ENCODE peak calls at places on chromosomes 6 and 20, in six cellular contexts. V is left cardiac atrium, B is pancreas, G is Daoy, E is pulmonary artery endothelial cell, F is midbrain. Y is an unnamed sample.

GRCh38 chr20:38032585-38033329 is 499 bp downstream of the TTI1 start:
- DNase-seq in V (no peak), B (no peak), G (no peak), E (no peak), F (no peak), Y (no peak)

GRCh38 chr20:595330-596308 is 14.5 kb downstream of the TCF15 start:
- DNase-seq in V (peak), B (no peak), G (no peak), E (no peak), F (no peak), Y (peak)

GRCh38 chr6:1153696-1154245 is 158.1 kb upstream of the FOXQ1 start:
- DNase-seq in V (no peak), B (no peak), G (no peak), E (no peak), F (no peak), Y (no peak)

GRCh38 chr20:20679306-20679705 is 33.1 kb downstream of the RALGAPA2 start:
- DNase-seq in V (no peak), B (no peak), G (no peak), E (no peak), F (no peak), Y (no peak)

GRCh38 chr6:18207949-18208348 is 52.7 kb downstream of the KDM1B start:
- DNase-seq in V (no peak), B (no peak), G (no peak), E (no peak), F (no peak), Y (no peak)

GRCh38 chr6:19892250-19892649 is 55.1 kb downstream of the ID4 start:
- DNase-seq in V (no peak), B (peak), G (peak), E (no peak), F (no peak), Y (no peak)

GRCh38 chr6:10481101-10481500 is 40.0 kb upstream of the GCNT2 start:
- DNase-seq in V (no peak), B (no peak), G (no peak), E (no peak), F (no peak), Y (no peak)

GRCh38 chr6:24933868-24934401 is 1.8 kb downstream of the RIPOR2 start:
- DNase-seq in V (no peak), B (no peak), G (peak), E (no peak), F (no peak), Y (no peak)

GRCh38 chr20:34180460-34181108 is 60.6 kb upstream of the ASIP start:
- DNase-seq in V (no peak), B (no peak), G (peak), E (no peak), F (no peak), Y (no peak)

GRCh38 chr6:221531-222349 is 70.5 kb upstream of the DUSP22 start:
- DNase-seq in V (no peak), B (no peak), G (no peak), E (no peak), F (no peak), Y (no peak)

GRCh38 chr20:37543828-37544227 is 16.2 kb upstream of the BLCAP start:
- DNase-seq in V (no peak), B (no peak), G (peak), E (no peak), F (no peak), Y (no peak)

GRCh38 chr6:163391983-163392382 is 22.5 kb upstream of the QKI start:
- DNase-seq in V (no peak), B (no peak), G (peak), E (no peak), F (no peak), Y (no peak)

GRCh38 chr6:125611573-125612399 is 137.6 kb upstream of the HEY2 start:
- DNase-seq in V (peak), B (no peak), G (peak), E (peak), F (peak), Y (peak)

GRCh38 chr6:123962508-123962907 is 158.8 kb downstream of the NKAIN2 start:
- DNase-seq in V (no peak), B (peak), G (no peak), E (no peak), F (no peak), Y (no peak)

GRCh38 chr20:59043698-59044097 is 1.1 kb upstream of the PRELID3B start:
- DNase-seq in V (no peak), B (no peak), G (peak), E (no peak), F (no peak), Y (no peak)

GRCh38 chr6:39956951-39957350 is 22.7 kb upstream of the MOCS1 start:
- DNase-seq in V (no peak), B (no peak), G (no peak), E (no peak), F (no peak), Y (no peak)

GRCh38 chr6:153947817-153948447 is 91.1 kb upstream of the OPRM1 start:
- DNase-seq in V (no peak), B (no peak), G (no peak), E (no peak), F (peak), Y (peak)

GRCh38 chr20:31497838-31498540 is 16.3 kb upstream of the HM13 start:
- DNase-seq in V (peak), B (no peak), G (no peak), E (no peak), F (no peak), Y (no peak)

GRCh38 chr6:118808794-118809668 is 84.9 kb upstream of the ASF1A start:
- DNase-seq in V (no peak), B (no peak), G (no peak), E (no peak), F (no peak), Y (no peak)

GRCh38 chr6:95233879-95234278 is 343.5 kb upstream of the MANEA start:
- DNase-seq in V (no peak), B (no peak), G (no peak), E (no peak), F (no peak), Y (no peak)

GRCh38 chr6:41059569-41059968 is 6.6 kb downstream of the APOBEC2 start:
- DNase-seq in V (no peak), B (no peak), G (no peak), E (no peak), F (no peak), Y (no peak)

GRCh38 chr6:7811441-7811840 is 85.5 kb downstream of the BMP6 start:
- DNase-seq in V (no peak), B (no peak), G (no peak), E (no peak), F (no peak), Y (no peak)

GRCh38 chr6:36118550-36119107 is 11.7 kb upstream of the MAPK13 start:
- DNase-seq in V (no peak), B (no peak), G (peak), E (no peak), F (no peak), Y (peak)

GRCh38 chr6:88989215-88989614 is 25.8 kb upstream of the RNGTT start:
- DNase-seq in V (no peak), B (peak), G (no peak), E (no peak), F (peak), Y (no peak)

GRCh38 chr6:170044836-170045562 is 245.9 kb downstream of the DLL1 start:
- DNase-seq in V (no peak), B (no peak), G (no peak), E (no peak), F (no peak), Y (no peak)